ENCODE peak calls at places on chromosomes 16 and 17, in ten cellular contexts. F, N, G, A, Z, R, U, Q, B and O are unnamed samples.

GRCh38 chr17:305090-305976 is 47.3 kb downstream of the RPH3AL start:
- DNase-seq in Z (no peak), F (no peak), U (peak; percentile 79), Q (no peak), B (no peak), N (no peak), R (peak; percentile 31), G (peak; percentile 32), A (no peak), O (no peak)

GRCh38 chr17:15076991-15077663 is 188.0 kb downstream of the PMP22 start:
- DNase-seq in U (no peak), F (no peak), Z (no peak), B (no peak), A (no peak), N (no peak), G (no peak), Q (no peak), R (no peak), O (no peak)

GRCh38 chr16:9603316-9603715 is 511.9 kb downstream of the HAPSTR1 start:
- DNase-seq in G (no peak), F (no peak), Z (no peak), B (peak; percentile 21), R (no peak), N (no peak), U (no peak), Q (no peak), A (no peak), O (no peak)

GRCh38 chr17:59160203-59161025 is 4.9 kb downstream of the PRR11 start:
- DNase-seq in A (no peak), Z (no peak), Q (no peak), U (peak; percentile 26), B (no peak), G (no peak), F (no peak), R (no peak), N (no peak), O (peak; percentile 18)

GRCh38 chr16:22191966-22192260 is 14.2 kb upstream of the EEF2K start:
- DNase-seq in A (no peak), U (no peak), G (no peak), N (no peak), F (no peak), B (peak; percentile 17), Z (peak; percentile 17), Q (no peak), R (no peak), O (no peak)

GRCh38 chr17:47803201-47803600 is 18.4 kb downstream of the OSBPL7 start:
- DNase-seq in N (no peak), Z (no peak), U (peak; percentile 35), G (no peak), B (no peak), Q (no peak), A (no peak), R (no peak), F (no peak), O (no peak)

GRCh38 chr17:30958187-30958586 is 12.7 kb upstream of the RNF135 start:
- DNase-seq in U (no peak), N (no peak), A (no peak), Z (no peak), G (no peak), B (peak; percentile 77), Q (no peak), F (no peak), R (no peak), O (peak; percentile 19)

GRCh38 chr17:58375811-58376210 is 23.8 kb upstream of the SUPT4H1 start:
- DNase-seq in Z (no peak), Q (no peak), G (no peak), N (no peak), U (peak; percentile 71), A (no peak), B (no peak), R (no peak), F (peak; percentile 20), O (no peak)

GRCh38 chr16:50742521-50743150 is 750 bp downstream of the CYLD start:
- DNase-seq in G (no peak), F (peak; percentile 55), A (no peak), U (peak; percentile 67), Q (no peak), B (peak; percentile 44), N (no peak), Z (peak; percentile 43), R (no peak), O (peak; percentile 20)

GRCh38 chr16:74466872-74467271 is 45.6 kb upstream of the CLEC18B start:
- DNase-seq in Q (no peak), U (no peak), Z (no peak), B (no peak), F (no peak), N (no peak), R (no peak), G (no peak), A (no peak), O (no peak)

GRCh38 chr17:8654822-8655221 is 24.3 kb upstream of the MYH10 start:
- DNase-seq in R (no peak), Z (no peak), A (no peak), U (no peak), G (no peak), N (no peak), Q (no peak), F (no peak), B (no peak), O (no peak)

GRCh38 chr16:46830417-46830901 is 521 bp downstream of the C16orf87 start:
- DNase-seq in G (peak; percentile 46), F (peak; percentile 44), Q (no peak), R (no peak), U (no peak), Z (no peak), A (peak; percentile 1), B (peak; percentile 66), N (no peak), O (peak; percentile 8)

GRCh38 chr17:78779848-78780247 is 2.2 kb downstream of the CYTH1 start:
- DNase-seq in N (peak; percentile 35), B (peak; percentile 83), R (no peak), Q (no peak), Z (no peak), U (peak; percentile 54), F (no peak), A (no peak), G (no peak), O (no peak)

GRCh38 chr17:78777886-78778285 is 4.2 kb downstream of the CYTH1 start:
- DNase-seq in R (no peak), N (no peak), G (no peak), Z (no peak), F (no peak), B (no peak), Q (no peak), U (no peak), A (no peak), O (no peak)

GRCh38 chr17:78780852-78781338 is 1.2 kb downstream of the CYTH1 start:
- DNase-seq in R (no peak), G (no peak), N (peak; percentile 50), Q (no peak), F (no peak), Z (no peak), U (no peak), B (peak; percentile 70), A (no peak), O (no peak)

GRCh38 chr17:78781339-78782304 is at the start of gene CYTH1:
- DNase-seq in B (peak; percentile 65), G (peak; percentile 45), F (peak; percentile 62), Q (peak; percentile 57), A (no peak), Z (no peak), N (peak; percentile 57), R (no peak), U (peak; percentile 85), O (peak; percentile 27)

GRCh38 chr17:78780335-78780734 is 1.7 kb downstream of the CYTH1 start:
- DNase-seq in B (peak; percentile 67), N (no peak), R (no peak), U (no peak), A (no peak), G (no peak), F (no peak), Z (no peak), Q (no peak), O (no peak)
- H3K4me3 ChIP-seq in B (peak overlapping the region; percentile 91), N (peak overlapping the region; percentile 92), R (no peak overlapping the region), U (no peak overlapping the region), A (no peak overlapping the region), G (peak overlapping the region; percentile 99), F (no peak overlapping the region), Z (no peak overlapping the region), Q (no peak overlapping the region), O (no peak overlapping the region)

GRCh38 chr17:40331743-40332641 is 23.0 kb downstream of the RARA start:
- DNase-seq in B (no peak), U (no peak), G (peak; percentile 92), Q (peak; percentile 87), R (no peak), Z (no peak), N (peak; percentile 94), A (peak; percentile 85), F (no peak), O (peak; percentile 88)
- TF ChIP-seq CTCF in B (no peak), U (no peak), G (no peak), Q (no peak), R (no peak), Z (no peak), N (no peak), A (no peak), F (no peak), O (no peak)

DNA sequence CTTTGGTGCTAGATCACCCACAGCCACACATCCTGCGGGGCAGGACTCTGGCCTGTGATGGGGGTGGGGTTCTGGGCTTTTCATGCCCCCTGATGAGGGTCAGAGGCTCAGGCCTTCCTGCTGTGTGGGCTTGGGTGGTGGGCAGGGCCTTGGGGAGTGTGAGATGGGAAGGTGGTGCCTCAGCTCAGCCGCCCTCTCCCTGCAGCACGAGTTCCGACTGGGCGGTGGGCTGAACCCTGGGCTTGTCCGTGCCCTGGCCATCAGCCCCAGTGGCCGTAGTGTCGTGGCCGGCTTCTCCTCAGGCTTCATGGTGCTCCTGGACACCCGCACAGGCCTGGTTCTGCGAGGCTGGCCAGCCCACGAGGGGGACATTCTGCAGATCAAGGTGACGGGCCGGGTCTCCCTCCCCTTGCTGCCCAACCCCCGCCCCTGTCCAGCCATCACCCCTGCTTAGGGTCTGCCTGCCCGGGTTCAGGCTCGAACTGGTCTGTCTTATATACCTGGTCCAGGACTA is 6.8 kb upstream of the SERPINF2 start:
- DNase-seq in A (no peak), U (no peak), F (no peak), N (no peak), R (no peak), B (no peak), Q (no peak), Z (no peak), G (no peak), O (no peak)
- H3K4me3 ChIP-seq in A (no peak overlapping the region), U (no peak overlapping the region), F (no peak overlapping the region), N (no peak overlapping the region), R (no peak overlapping the region), B (no peak overlapping the region), Q (no peak overlapping the region), Z (no peak overlapping the region), G (no peak overlapping the region), O (no peak overlapping the region)

DNA sequence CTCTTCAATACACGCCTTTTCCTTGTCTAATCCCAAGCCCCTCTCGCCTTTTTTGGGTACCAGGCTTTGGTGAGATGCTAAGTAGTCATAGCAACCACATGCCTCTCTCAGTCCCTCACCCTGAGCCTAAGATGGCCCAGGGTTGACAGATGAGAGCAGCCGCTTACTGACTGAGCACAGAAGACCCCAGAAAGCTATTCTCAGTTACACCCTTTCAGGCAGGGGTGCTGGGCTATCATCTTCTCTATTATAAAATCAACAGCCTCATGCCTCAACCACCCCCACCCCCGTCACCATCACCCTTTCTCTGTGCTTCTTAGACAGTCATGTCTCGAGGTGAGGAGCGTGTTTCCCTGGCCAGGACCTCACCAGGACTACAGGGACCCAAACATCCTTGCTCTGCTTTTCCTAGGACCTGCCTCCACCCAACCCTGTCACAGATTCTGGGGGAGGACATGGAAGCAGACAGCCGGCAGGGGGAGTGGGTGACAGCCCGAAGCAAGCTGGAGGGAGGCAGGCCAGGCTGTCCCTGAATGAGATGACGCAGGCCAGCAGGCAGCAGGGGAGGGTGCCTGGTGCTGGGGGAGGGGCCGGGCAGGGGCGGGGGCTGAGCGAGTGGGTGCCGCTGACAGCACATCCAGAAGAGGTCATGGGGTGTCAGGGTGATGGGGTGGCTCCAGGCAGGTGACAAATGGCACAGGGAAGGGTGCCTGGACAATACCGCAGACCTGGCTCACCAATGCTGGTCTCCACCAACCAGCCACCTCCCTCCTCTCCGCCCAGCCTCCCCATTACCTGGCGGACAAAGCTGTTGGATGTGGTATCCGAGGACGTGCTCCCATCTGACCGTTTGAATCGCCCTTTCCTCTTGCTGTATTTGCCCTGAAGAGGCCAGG is 3.1 kb downstream of the CACNB1 start:
- DNase-seq in Z (peak; percentile 67), B (no peak), F (peak; percentile 75), Q (peak; percentile 44), U (peak; percentile 96), G (no peak), R (no peak), N (no peak), A (peak; percentile 58), O (peak; percentile 70)
- TF ChIP-seq CTCF in Z (peak; percentile 62), B (peak; percentile 68), F (peak; percentile 70), Q (no peak), U (peak; percentile 67), G (no peak), R (peak; percentile 67), N (no peak), A (peak; percentile 69), O (peak; percentile 60)